ENCODE peak calls at places on chromosomes 13 and 19, in eight cellular contexts. R is ELR; Q is lung microvascular endothelial cell; U is stimulated activated CD4-positive, alpha-beta T cell treated with anti-CD3 and anti-CD28 coated beads, Interleukin-4, amount 100 ng/mL, for 24 hours; Z is GDM1; S is astrocyte of the hippocampus; Y is HS-27A; B is CD4-positive, alpha-beta T cell. I is an unnamed sample.

GRCh38 chr13:50152655-50153309 is 137.5 kb downstream of the KCNRG start:
- DNase-seq in R (no peak), Q (no peak), U (no peak), Z (no peak), S (no peak), Y (no peak), B (no peak), I (no peak)

GRCh38 chr13:102877285-102877684 is 31.5 kb downstream of the ERCC5 start:
- DNase-seq in R (peak; percentile 18), Q (peak; percentile 23), U (no peak), Z (no peak), S (peak; percentile 31), Y (no peak), B (no peak), I (no peak)

GRCh38 chr13:107715496-107715895 is 499.8 kb downstream of the LIG4 start:
- DNase-seq in R (no peak), Q (no peak), U (no peak), Z (no peak), S (no peak), Y (no peak), B (no peak), I (no peak)

GRCh38 chr19:58519087-58519354 is 589 bp downstream of the ZBTB45 start:
- DNase-seq in R (peak; percentile 79), Q (peak; percentile 83), U (peak; percentile 53), Z (peak; percentile 43), S (peak; percentile 89), Y (peak; percentile 55), B (peak; percentile 30), I (peak; percentile 91)

GRCh38 chr19:4224470-4224869 is 4.9 kb upstream of the EBI3 start:
- DNase-seq in R (no peak), Q (no peak), U (no peak), Z (no peak), S (no peak), Y (no peak), B (no peak), I (no peak)

GRCh38 chr13:52879950-52880650 is 31.7 kb upstream of the PCDH8 start:
- DNase-seq in R (no peak), Q (no peak), U (no peak), Z (no peak), S (no peak), Y (no peak), B (no peak), I (no peak)

GRCh38 chr13:98416408-98416807 is 160.5 kb downstream of the STK24 start:
- DNase-seq in R (no peak), Q (no peak), U (no peak), Z (no peak), S (no peak), Y (no peak), B (no peak), I (no peak)

GRCh38 chr13:29654384-29654783 is 58.9 kb upstream of the SLC7A1 start:
- DNase-seq in R (peak; percentile 15), Q (no peak), U (no peak), Z (no peak), S (no peak), Y (no peak), B (no peak), I (no peak)

GRCh38 chr19:38046254-38047047 is 139.4 kb downstream of the SIPA1L3 start:
- DNase-seq in R (no peak), Q (no peak), U (no peak), Z (no peak), S (no peak), Y (no peak), B (no peak), I (no peak)

GRCh38 chr13:107138987-107139386 is 571.0 kb upstream of the ARGLU1 start:
- DNase-seq in R (no peak), Q (no peak), U (no peak), Z (no peak), S (peak; percentile 35), Y (no peak), B (no peak), I (no peak)

GRCh38 chr13:19618925-19619324 is 14.5 kb upstream of the MPHOSPH8 start:
- DNase-seq in R (peak; percentile 63), Q (peak; percentile 49), U (no peak), Z (peak; percentile 13), S (peak; percentile 35), Y (no peak), B (no peak), I (peak; percentile 34)

GRCh38 chr19:17107546-17108452 is 32.2 kb downstream of the MYO9B start:
- DNase-seq in R (peak; percentile 98), Q (peak; percentile 95), U (no peak), Z (no peak), S (peak; percentile 98), Y (peak; percentile 87), B (no peak), I (peak; percentile 86)

GRCh38 chr19:49987159-49987698 is 26.3 kb upstream of the SIGLEC11 start:
- DNase-seq in R (peak; percentile 91), Q (peak; percentile 93), U (peak; percentile 78), Z (peak; percentile 94), S (peak; percentile 98), Y (peak; percentile 70), B (peak; percentile 54), I (peak; percentile 94)

GRCh38 chr13:107642841-107643240 is 572.5 kb downstream of the LIG4 start:
- DNase-seq in R (no peak), Q (no peak), U (no peak), Z (no peak), S (no peak), Y (no peak), B (no peak), I (no peak)

GRCh38 chr19:1252818-1253513 is 4.6 kb downstream of the MIDN start:
- DNase-seq in R (peak; percentile 95), Q (peak; percentile 94), U (peak; percentile 76), Z (peak; percentile 88), S (peak; percentile 97), Y (peak; percentile 76), B (peak; percentile 72), I (peak; percentile 98)

GRCh38 chr19:32232449-32232848 is 113.0 kb upstream of the ZNF507 start:
- DNase-seq in R (no peak), Q (no peak), U (no peak), Z (no peak), S (no peak), Y (no peak), B (no peak), I (no peak)

GRCh38 chr19:18385675-18386542 is at the start of gene GDF15:
- DNase-seq in R (peak; percentile 46), Q (peak; percentile 98), U (peak; percentile 21), Z (no peak), S (peak; percentile 84), Y (no peak), B (no peak), I (peak; percentile 36)

GRCh38 chr19:42596391-42597071 is 1.8 kb upstream of the CEACAM8 start:
- DNase-seq in R (peak; percentile 19), Q (peak; percentile 19), U (peak; percentile 41), Z (no peak), S (peak; percentile 31), Y (no peak), B (no peak), I (peak; percentile 19)

I was measured in A673.